ENCODE peak calls at places on chromosomes 6 and 20, in five cellular contexts. X is IMR-90, N is HepG2, G is K562, W is H1. I is an unnamed sample.

GRCh38 chr6:38990475-38990874 is 58.1 kb upstream of the GLP1R start:
- DNase-seq in X (no peak), N (no peak), G (no peak), W (no peak), I (no peak)

GRCh38 chr6:11538049-11538798 is 675 bp downstream of the TMEM170B start:
- DNase-seq in X (no peak), N (no peak), G (peak; percentile 26), W (peak; percentile 68), I (peak; percentile 8)

GRCh38 chr6:100267721-100268123 is 197.0 kb downstream of the SIM1 start:
- DNase-seq in X (peak; percentile 28), N (no peak), G (no peak), W (no peak), I (no peak)

GRCh38 chr6:157592566-157592965 is 211.6 kb downstream of the ZDHHC14 start:
- DNase-seq in X (no peak), N (no peak), G (peak; percentile 74), W (peak; percentile 43), I (no peak)

GRCh38 chr6:33742837-33743236 is 3.9 kb downstream of the IP6K3 start:
- DNase-seq in X (no peak), N (no peak), G (no peak), W (no peak), I (no peak)

GRCh38 chr6:2124260-2124709 is 121.1 kb downstream of the GMDS start:
- DNase-seq in X (peak; percentile 71), N (no peak), G (no peak), W (no peak), I (no peak)

GRCh38 chr6:168828800-168829199 is 387.8 kb downstream of the SMOC2 start:
- DNase-seq in X (no peak), N (no peak), G (no peak), W (no peak), I (no peak)

GRCh38 chr20:63578224-63579016 is 4.4 kb upstream of the HELZ2 start:
- DNase-seq in X (no peak), N (no peak), G (no peak), W (no peak), I (no peak)

GRCh38 chr6:45533394-45533793 is 155.7 kb upstream of the SUPT3H start:
- DNase-seq in X (peak; percentile 31), N (no peak), G (no peak), W (no peak), I (no peak)

GRCh38 chr6:127539292-127539691 is 20.2 kb upstream of the MTCL3 start:
- DNase-seq in X (peak; percentile 47), N (no peak), G (no peak), W (no peak), I (no peak)

GRCh38 chr6:155182103-155182502 is 81.7 kb upstream of the CLDN20 start:
- DNase-seq in X (no peak), N (no peak), G (no peak), W (no peak), I (no peak)

GRCh38 chr6:142802124-142802523 is 142.9 kb downstream of the HIVEP2 start:
- DNase-seq in X (peak; percentile 99), N (peak; percentile 65), G (no peak), W (no peak), I (peak; percentile 69)

GRCh38 chr6:168641455-168641854 is 200.5 kb downstream of the SMOC2 start:
- DNase-seq in X (no peak), N (no peak), G (no peak), W (no peak), I (no peak)

GRCh38 chr6:100923481-100923880 is 42.4 kb upstream of the ASCC3 start:
- DNase-seq in X (no peak), N (no peak), G (no peak), W (no peak), I (no peak)

GRCh38 chr6:44327096-44327495 is 13.9 kb upstream of the AARS2 start:
- DNase-seq in X (no peak), N (no peak), G (no peak), W (no peak), I (no peak)

GRCh38 chr6:141265748-141266647 is 866.7 kb upstream of the GJE1 start:
- DNase-seq in X (no peak), N (peak; percentile 7), G (no peak), W (no peak), I (no peak)

GRCh38 chr6:157273756-157274088 is 49.6 kb downstream of the TMEM242 start:
- DNase-seq in X (peak; percentile 9), N (peak; percentile 41), G (peak; percentile 89), W (no peak), I (peak; percentile 70)

GRCh38 chr6:42320762-42321161 is 103.1 kb upstream of the MRPS10 start:
- DNase-seq in X (no peak), N (no peak), G (no peak), W (no peak), I (no peak)

GRCh38 chr6:89411019-89411268 is 1.1 kb downstream of the RRAGD start:
- DNase-seq in X (no peak), N (no peak), G (no peak), W (no peak), I (no peak)
- TF ChIP-seq MAFK in X (no peak), N (no peak), G (no peak), W (no peak), I (no peak)

GRCh38 chr20:51468636-51469035 is 73.9 kb downstream of the NFATC2 start:
- DNase-seq in X (no peak), N (no peak), G (no peak), W (no peak), I (no peak)

GRCh38 chr20:51469046-51469445 is 73.5 kb downstream of the NFATC2 start:
- DNase-seq in X (no peak), N (no peak), G (no peak), W (no peak), I (no peak)

GRCh38 chr20:51470521-51470875 is 72.0 kb downstream of the NFATC2 start:
- DNase-seq in X (no peak), N (no peak), G (no peak), W (no peak), I (no peak)

GRCh38 chr20:51469578-51470520 is 72.7 kb downstream of the NFATC2 start:
- DNase-seq in X (no peak), N (no peak), G (no peak), W (no peak), I (no peak)

DNA sequence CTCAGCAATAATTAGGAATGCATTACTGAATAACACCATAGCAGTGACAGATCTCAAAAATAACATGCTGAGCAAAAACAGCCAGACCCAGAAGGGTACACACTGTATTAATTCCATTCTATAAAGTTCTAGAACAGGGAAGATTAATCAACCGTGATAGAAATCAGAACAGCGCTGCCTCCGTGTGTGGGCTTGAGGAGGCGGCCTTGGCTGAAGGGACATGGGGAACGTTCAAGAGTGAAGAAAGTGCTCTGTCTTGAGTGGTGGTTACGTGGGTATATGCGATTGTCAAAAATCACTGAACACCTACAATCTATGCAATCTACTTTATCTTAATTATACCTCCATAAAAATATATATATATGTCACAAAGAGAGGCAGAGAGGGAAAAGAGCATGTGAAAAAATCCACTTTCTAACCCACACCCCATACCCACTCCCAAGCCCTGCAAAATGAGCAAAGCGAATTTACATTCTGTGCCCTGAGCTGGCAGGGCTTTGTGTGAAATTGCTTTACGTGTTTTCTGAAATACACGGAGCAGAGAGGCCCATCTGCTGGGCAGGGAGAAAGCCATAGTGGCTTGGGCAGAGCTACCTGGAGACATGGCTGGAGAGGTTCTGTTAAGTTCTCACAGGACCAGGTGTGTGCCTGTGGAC is 74.4 kb downstream of the NFATC2 start:
- DNase-seq in X (no peak), N (no peak), G (no peak), W (no peak), I (no peak)
- TF ChIP-seq MAFK in X (no peak), N (no peak), G (no peak), W (no peak), I (no peak)

DNA sequence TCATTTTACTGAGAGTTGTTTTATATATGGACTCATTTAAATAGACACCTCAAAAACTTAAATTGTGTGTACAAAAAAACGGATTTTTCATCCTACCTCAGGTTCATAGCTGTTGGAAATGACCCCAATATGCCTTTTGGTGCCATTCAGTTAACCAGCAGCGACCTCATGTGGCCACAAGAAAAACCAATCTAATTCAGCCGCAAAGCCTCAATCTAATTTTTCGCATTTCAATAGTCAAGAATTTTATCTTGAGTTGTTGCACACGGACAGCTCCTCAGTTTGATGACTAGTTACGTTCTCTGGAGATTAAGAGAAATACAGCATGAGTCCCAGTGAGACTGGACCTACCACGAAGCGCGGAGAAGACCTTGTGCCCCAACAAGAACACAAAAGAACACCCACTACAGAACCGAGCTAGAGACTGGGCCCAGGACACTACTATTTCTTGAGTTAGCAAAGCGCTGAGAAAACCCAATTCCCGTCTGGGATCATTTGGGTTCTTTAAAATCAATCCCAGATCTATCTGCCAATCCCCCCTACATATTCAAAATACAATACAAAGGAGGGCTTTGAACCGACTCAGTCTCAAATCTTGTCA is 1.1 kb downstream of the TCP11 start:
- DNase-seq in X (peak; percentile 82), N (peak; percentile 64), G (peak; percentile 68), W (peak; percentile 54), I (peak; percentile 18)
- TF ChIP-seq MAFK in X (no peak), N (no peak), G (no peak), W (no peak), I (no peak)

GRCh38 chr20:61746781-61747180 is 318.9 kb downstream of the TAF4 start:
- DNase-seq in X (no peak), N (no peak), G (no peak), W (no peak), I (no peak)
- TF ChIP-seq MAFK in X (no peak), N (no peak), G (no peak), W (no peak), I (no peak)

DNA sequence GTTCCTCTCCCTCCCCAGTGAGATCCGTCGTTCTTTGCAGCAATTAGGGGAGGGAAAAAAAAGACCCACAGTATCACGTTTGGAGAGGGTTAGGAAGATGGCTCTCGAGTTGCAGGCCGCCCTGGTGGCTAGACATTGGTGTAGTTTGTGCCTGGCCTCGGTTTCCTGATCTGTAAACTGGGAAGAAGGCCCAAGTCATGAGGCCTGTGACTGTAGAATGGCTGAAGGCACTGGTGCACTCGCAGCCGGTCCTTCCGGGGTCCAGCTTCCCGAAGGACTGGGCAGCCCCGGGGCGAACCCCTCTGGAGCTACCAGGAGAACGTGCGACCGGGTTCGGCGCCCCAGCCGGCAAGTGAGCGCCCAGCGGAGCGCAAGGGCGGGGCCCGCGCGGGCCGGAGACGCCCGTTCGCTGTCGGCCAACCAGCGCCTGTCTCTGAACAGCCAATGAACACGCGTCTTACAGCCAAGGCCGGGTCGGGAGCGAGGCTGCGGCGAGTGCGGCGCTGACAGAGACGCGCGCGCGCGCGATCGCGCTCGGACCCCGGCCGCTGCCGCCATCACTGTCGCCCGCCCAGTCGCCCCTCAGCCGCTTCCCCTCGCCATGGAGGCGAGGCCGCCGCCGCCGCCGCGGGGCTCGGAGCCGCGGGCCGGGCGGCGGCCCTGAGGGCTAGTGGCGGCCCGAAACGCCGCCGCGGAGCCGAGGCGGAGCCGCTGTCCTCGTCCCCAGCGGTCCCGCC is at the start of gene PTPRA:
- DNase-seq in X (peak; percentile 88), N (peak; percentile 91), G (peak; percentile 92), W (peak; percentile 94), I (peak; percentile 93)
- TF ChIP-seq MAFK in X (no peak), N (no peak), G (no peak), W (no peak), I (no peak)

GRCh38 chr6:31765910-31766794 is 3.7 kb downstream of the SAPCD1 start:
- DNase-seq in X (no peak), N (peak; percentile 67), G (peak; percentile 62), W (peak; percentile 78), I (no peak)
- TF ChIP-seq MAFK in X (no peak), N (no peak), G (no peak), W (no peak), I (no peak)

I was measured in A549.